ENCODE peak calls at places on chromosomes 4 and X, in ten cellular contexts. L is IMR-90, V is HFF-Myc, P is coronary artery, W is gastrocnemius medialis, D is right lobe of liver, I is GM12878, B is endothelial cell, M is heart left ventricle, E is neural progenitor cell. O is an unnamed sample.

GRCh38 chr4:166198041-166198440 is 325.0 kb downstream of the TLL1 start:
- DNase-seq in B (no peak), E (no peak), W (no peak), I (no peak), V (no peak), D (no peak), L (no peak), M (no peak), P (no peak), O (no peak)

GRCh38 chrX:47189906-47190305 is 3.7 kb upstream of the UBA1 start:
- DNase-seq in W (no peak), E (peak), P (no peak), V (no peak), L (no peak), D (no peak), I (no peak), B (no peak), M (no peak), O (no peak)

GRCh38 chr4:184850431-184851199 is 24.8 kb upstream of the ACSL1 start:
- DNase-seq in V (no peak), D (no peak), P (no peak), B (no peak), L (no peak), M (no peak), W (no peak), E (no peak), I (no peak), O (no peak)

GRCh38 chrX:134513091-134513490 is 53.1 kb downstream of the HPRT1 start:
- DNase-seq in D (no peak), B (no peak), L (peak), I (no peak), P (no peak), M (no peak), E (no peak), W (no peak), V (no peak), O (no peak)

GRCh38 chrX:10534611-10535010 is 85.8 kb downstream of the MID1 start:
- DNase-seq in E (no peak), L (no peak), M (no peak), I (no peak), D (no peak), V (no peak), P (no peak), B (no peak), W (no peak), O (no peak)

GRCh38 chrX:72121381-72121780 is 10.3 kb downstream of the RTL5 start:
- DNase-seq in M (peak), D (no peak), V (peak), E (no peak), P (no peak), I (no peak), W (peak), L (peak), B (no peak), O (no peak)

GRCh38 chrX:30712214-30712613 is 59.0 kb downstream of the GK start:
- DNase-seq in L (no peak), P (no peak), B (no peak), W (no peak), D (no peak), V (no peak), I (no peak), E (no peak), M (no peak), O (no peak)

GRCh38 chr4:7878323-7878722 is 61.3 kb downstream of the AFAP1 start:
- DNase-seq in W (no peak), M (no peak), V (no peak), B (no peak), P (no peak), E (no peak), L (no peak), I (no peak), D (no peak), O (no peak)

GRCh38 chr4:11471613-11472012 is 42.9 kb upstream of the HS3ST1 start:
- DNase-seq in M (peak), L (no peak), P (no peak), V (no peak), W (no peak), E (no peak), I (peak), D (no peak), B (no peak), O (no peak)

GRCh38 chr4:160296476-160296875 is 1193.6 kb downstream of the RAPGEF2 start:
- DNase-seq in E (no peak), L (no peak), V (no peak), M (no peak), B (no peak), W (no peak), D (no peak), I (no peak), P (no peak), O (no peak)

GRCh38 chr4:52051213-52051614 is at the start of gene SPATA18:
- DNase-seq in M (peak), B (peak), D (peak), E (peak), I (no peak), V (no peak), L (no peak), P (no peak), W (peak), O (peak)

GRCh38 chrX:51899741-51900140 is 6.3 kb downstream of the MAGED1 start:
- DNase-seq in L (peak), I (no peak), B (no peak), M (no peak), D (no peak), W (no peak), P (no peak), E (no peak), V (no peak), O (no peak)

GRCh38 chr4:14496969-14497368 is 505.3 kb upstream of the CPEB2 start:
- DNase-seq in V (no peak), L (no peak), M (no peak), D (no peak), I (no peak), E (no peak), P (no peak), W (no peak), B (no peak), O (no peak)

GRCh38 chr4:103075435-103075893 is 1.1 kb downstream of the SLC9B2 start:
- DNase-seq in B (no peak), E (no peak), I (no peak), D (peak), V (no peak), P (no peak), W (no peak), M (no peak), L (peak), O (no peak)

GRCh38 chrX:101203782-101204351 is 15.7 kb upstream of the DRP2 start:
- DNase-seq in V (no peak), E (no peak), L (peak), W (no peak), D (no peak), M (no peak), B (no peak), I (no peak), P (no peak), O (no peak)

GRCh38 chrX:39320165-39320564 is 518.9 kb downstream of the MID1IP1 start:
- DNase-seq in V (no peak), P (no peak), I (no peak), E (no peak), M (no peak), D (no peak), L (no peak), W (no peak), B (no peak), O (no peak)

GRCh38 chrX:65195621-65196020 is 219.4 kb upstream of the ZC4H2 start:
- DNase-seq in M (no peak), I (no peak), P (no peak), L (no peak), W (no peak), V (no peak), E (no peak), D (no peak), B (no peak), O (no peak)

GRCh38 chr4:130542953-130543352 is 1447.0 kb downstream of the C4orf33 start:
- DNase-seq in L (no peak), I (no peak), P (no peak), E (no peak), D (no peak), V (no peak), W (no peak), B (no peak), M (no peak), O (no peak)

DNA sequence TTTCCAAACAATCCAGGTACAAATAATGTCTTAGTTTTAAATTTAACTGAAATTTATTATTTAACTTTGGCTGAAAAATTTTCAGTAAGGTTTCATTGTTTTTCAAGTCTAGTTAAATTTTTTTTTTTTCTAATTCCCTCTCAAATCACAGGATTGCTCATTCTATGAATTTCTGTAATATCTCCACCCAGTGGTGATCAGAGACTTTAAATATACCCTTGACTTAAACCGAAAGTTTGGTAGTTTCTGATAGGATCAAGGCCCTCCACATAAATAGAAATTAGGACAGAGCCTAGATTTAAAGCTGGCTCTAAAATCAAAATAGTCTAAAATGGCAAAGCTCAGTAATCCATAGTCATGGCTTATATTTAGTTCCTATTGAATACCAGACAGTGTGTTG is 175.4 kb downstream of the TBCK start:
- DNase-seq in W (no peak), V (no peak), P (no peak), M (no peak), B (no peak), I (no peak), D (no peak), E (no peak), L (no peak), O (no peak)
- TF ChIP-seq CTCF in W (no peak), V (no peak), P (no peak), M (no peak), B (no peak), I (no peak), D (no peak), E (no peak), L (no peak), O (no peak)

GRCh38 chrX:138775501-138775900 is 64.0 kb upstream of the FGF13 start:
- DNase-seq in D (no peak), P (no peak), M (no peak), I (no peak), V (no peak), W (no peak), E (peak), B (no peak), L (peak), O (no peak)
- TF ChIP-seq CTCF in D (peak), P (peak), M (peak), I (peak), V (no peak), W (peak), E (peak), B (peak), L (peak), O (peak)

GRCh38 chr4:69799337-69799736 is 38.9 kb upstream of the SULT1B1 start:
- DNase-seq in W (no peak), B (no peak), P (no peak), E (no peak), I (no peak), L (no peak), V (no peak), M (no peak), D (no peak), O (no peak)

GRCh38 chr4:69800599-69800998 is 40.2 kb upstream of the SULT1B1 start:
- DNase-seq in M (no peak), W (no peak), E (no peak), V (peak), B (no peak), P (no peak), D (no peak), I (no peak), L (no peak), O (no peak)
- TF ChIP-seq CTCF in M (no peak), W (no peak), E (no peak), V (no peak), B (no peak), P (no peak), D (no peak), I (no peak), L (no peak), O (no peak)

GRCh38 chrX:19867938-19868337 is 19.5 kb downstream of the SH3KBP1 start:
- DNase-seq in V (no peak), E (no peak), P (no peak), M (no peak), I (no peak), D (no peak), B (no peak), L (no peak), W (no peak), O (no peak)

GRCh38 chrX:19867411-19867732 is 20.0 kb downstream of the SH3KBP1 start:
- DNase-seq in M (no peak), P (no peak), W (no peak), B (no peak), L (peak), D (no peak), E (no peak), V (no peak), I (no peak), O (no peak)

GRCh38 chrX:19870710-19871490 is 16.5 kb downstream of the SH3KBP1 start:
- DNase-seq in B (no peak), L (no peak), V (no peak), D (no peak), W (no peak), I (no peak), P (no peak), M (no peak), E (no peak), O (no peak)

GRCh38 chrX:19869195-19869594 is 18.2 kb downstream of the SH3KBP1 start:
- DNase-seq in D (no peak), V (no peak), P (no peak), E (no peak), W (no peak), M (no peak), B (no peak), L (no peak), I (no peak), O (no peak)

DNA sequence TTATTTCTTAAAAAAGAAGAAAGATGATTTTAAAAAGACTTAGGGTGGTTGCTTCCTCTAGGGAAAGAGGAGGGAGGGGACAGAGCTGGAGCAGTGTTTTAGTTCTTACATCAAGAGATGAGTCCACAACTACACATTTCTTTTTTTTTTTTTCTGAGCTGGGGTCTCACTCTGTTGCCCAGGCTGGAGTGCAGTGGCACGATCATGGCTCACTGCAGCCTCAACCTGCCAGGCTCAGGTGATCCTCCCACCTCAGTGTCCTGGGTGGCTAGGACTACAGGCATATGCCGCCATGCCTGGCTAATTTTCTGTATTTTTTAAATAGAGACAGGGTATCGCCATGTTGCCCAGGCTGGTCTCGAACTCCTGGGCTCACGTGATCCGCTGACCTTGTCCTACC is 17.2 kb downstream of the SH3KBP1 start:
- DNase-seq in D (no peak), W (no peak), V (no peak), E (no peak), L (no peak), I (no peak), P (no peak), M (no peak), B (no peak), O (no peak)
- TF ChIP-seq CTCF in D (no peak), W (no peak), V (no peak), E (no peak), L (no peak), I (no peak), P (no peak), M (no peak), B (no peak), O (no peak)